ENCODE peak calls at places on chromosome 3, in five cellular contexts. One of them, this sample, is unnamed.

GRCh38 chr3:141738636-141739363 is 702 bp downstream of the RNF7 start:
- DNase-seq in HepG2: no peak
- DNase-seq in GM12878: no peak
- DNase-seq in H1: no peak
- DNase-seq in HCT116: no peak
- DNase-seq in this sample: no peak

GRCh38 chr3:13019243-13019701 is 54.0 kb downstream of the IQSEC1 start:
- DNase-seq in H1: peak; percentile 88
- DNase-seq in GM12878: no peak
- DNase-seq in HCT116: no peak
- DNase-seq in HepG2: no peak
- DNase-seq in this sample: peak; percentile 80

GRCh38 chr3:130093741-130094391 is 12.2 kb downstream of the ALG1L2 start:
- DNase-seq in HCT116: no peak
- DNase-seq in H1: peak; percentile 61
- DNase-seq in GM12878: peak; percentile 60
- DNase-seq in HepG2: no peak
- DNase-seq in this sample: peak; percentile 60

GRCh38 chr3:195453236-195453635 is 10.4 kb upstream of the ACAP2 start:
- DNase-seq in H1: no peak
- DNase-seq in HepG2: no peak
- DNase-seq in HCT116: no peak
- DNase-seq in GM12878: no peak
- DNase-seq in this sample: no peak

GRCh38 chr3:49791571-49791970 is 5.2 kb upstream of the IP6K1 start:
- DNase-seq in HCT116: no peak
- DNase-seq in GM12878: no peak
- DNase-seq in HepG2: no peak
- DNase-seq in H1: no peak
- DNase-seq in this sample: no peak

GRCh38 chr3:127629462-127630403 is 748 bp downstream of the PODXL2 start:
- DNase-seq in HepG2: no peak
- DNase-seq in GM12878: no peak
- DNase-seq in HCT116: no peak
- DNase-seq in H1: no peak
- DNase-seq in this sample: no peak

GRCh38 chr3:60417590-60417989 is 833.7 kb downstream of the FHIT start:
- DNase-seq in HCT116: no peak
- DNase-seq in HepG2: no peak
- DNase-seq in H1: no peak
- DNase-seq in GM12878: no peak
- DNase-seq in this sample: no peak

GRCh38 chr3:179811321-179812095 is 158.7 kb downstream of the USP13 start:
- DNase-seq in GM12878: peak; percentile 40
- DNase-seq in H1: no peak
- DNase-seq in HCT116: peak; percentile 61
- DNase-seq in HepG2: peak; percentile 46
- DNase-seq in this sample: peak; percentile 44

GRCh38 chr3:117285721-117286120 is 576.1 kb downstream of the TUSC7 start:
- DNase-seq in GM12878: no peak
- DNase-seq in HCT116: no peak
- DNase-seq in H1: no peak
- DNase-seq in HepG2: no peak
- DNase-seq in this sample: no peak

GRCh38 chr3:28726840-28727239 is 378.2 kb upstream of the AZI2 start:
- DNase-seq in H1: peak; percentile 69
- DNase-seq in HepG2: peak; percentile 10
- DNase-seq in HCT116: peak; percentile 44
- DNase-seq in GM12878: peak; percentile 8
- DNase-seq in this sample: peak; percentile 75

GRCh38 chr3:30602946-30603345 is 3.5 kb upstream of the TGFBR2 start:
- DNase-seq in HCT116: no peak
- DNase-seq in HepG2: no peak
- DNase-seq in H1: no peak
- DNase-seq in GM12878: no peak
- DNase-seq in this sample: no peak

GRCh38 chr3:152309031-152309430 is 40.3 kb downstream of the MBNL1 start:
- DNase-seq in HCT116: no peak
- DNase-seq in GM12878: no peak
- DNase-seq in H1: no peak
- DNase-seq in HepG2: no peak
- DNase-seq in this sample: no peak

GRCh38 chr3:97686258-97686657 is 78.3 kb upstream of the ARL6 start:
- DNase-seq in HepG2: no peak
- DNase-seq in H1: no peak
- DNase-seq in HCT116: no peak
- DNase-seq in GM12878: no peak
- DNase-seq in this sample: no peak

GRCh38 chr3:29408676-29409075 is 127.8 kb downstream of the RBMS3 start:
- DNase-seq in HepG2: no peak
- DNase-seq in HCT116: no peak
- DNase-seq in GM12878: no peak
- DNase-seq in H1: no peak
- DNase-seq in this sample: no peak

GRCh38 chr3:81068546-81068945 is 692.9 kb downstream of the GBE1 start:
- DNase-seq in HepG2: no peak
- DNase-seq in H1: no peak
- DNase-seq in HCT116: no peak
- DNase-seq in GM12878: no peak
- DNase-seq in this sample: no peak

GRCh38 chr3:12961007-12961725 is 112.1 kb downstream of the IQSEC1 start:
- DNase-seq in GM12878: no peak
- DNase-seq in HepG2: no peak
- DNase-seq in HCT116: no peak
- DNase-seq in H1: no peak
- DNase-seq in this sample: no peak

GRCh38 chr3:187709155-187709554 is 6.8 kb upstream of the RTP2 start:
- DNase-seq in HCT116: peak; percentile 31
- DNase-seq in H1: no peak
- DNase-seq in GM12878: no peak
- DNase-seq in HepG2: peak; percentile 15
- DNase-seq in this sample: peak; percentile 26

GRCh38 chr3:25576836-25577454 is 87.8 kb downstream of the TOP2B start:
- DNase-seq in H1: peak; percentile 84
- DNase-seq in HepG2: no peak
- DNase-seq in GM12878: no peak
- DNase-seq in HCT116: no peak
- DNase-seq in this sample: peak; percentile 65

GRCh38 chr3:189195302-189195701 is 23.5 kb downstream of the TPRG1 start:
- DNase-seq in GM12878: no peak
- DNase-seq in HCT116: no peak
- DNase-seq in H1: peak; percentile 49
- DNase-seq in HepG2: peak; percentile 11
- DNase-seq in this sample: peak; percentile 48

DNA sequence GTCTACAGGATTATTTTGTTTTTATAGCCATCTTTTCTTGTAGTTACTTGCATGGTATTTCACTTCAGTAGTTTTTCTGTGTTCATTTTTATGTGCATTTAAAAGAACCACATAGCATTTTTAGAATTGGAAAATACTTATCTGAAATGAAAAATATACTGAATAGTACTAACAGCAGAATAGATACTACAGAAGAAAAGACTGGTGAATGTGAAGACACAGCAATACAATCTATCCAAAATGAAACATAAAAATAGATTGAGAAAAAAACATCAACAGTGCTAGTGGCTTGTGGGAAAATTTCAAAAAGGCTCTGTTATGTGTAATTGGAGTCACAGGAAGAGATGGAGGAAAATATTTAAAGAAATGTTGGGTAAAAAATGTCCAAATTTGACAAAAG is 12.7 kb upstream of the DIPK2A start:
- DNase-seq in H1: no peak
- DNase-seq in HepG2: no peak
- DNase-seq in GM12878: no peak
- DNase-seq in HCT116: no peak
- DNase-seq in this sample: no peak
- TF ChIP-seq ATF3 in H1: no peak
- TF ChIP-seq ATF3 in HepG2: no peak
- TF ChIP-seq ATF3 in GM12878: no peak
- TF ChIP-seq ATF3 in HCT116: no peak
- TF ChIP-seq ATF3 in this sample: no peak

GRCh38 chr3:42799376-42799775 is 4.9 kb downstream of the HIGD1A start:
- DNase-seq in HCT116: no peak
- DNase-seq in H1: no peak
- DNase-seq in GM12878: no peak
- DNase-seq in HepG2: no peak
- DNase-seq in this sample: no peak
- TF ChIP-seq ATF3 in HCT116: no peak
- TF ChIP-seq ATF3 in H1: no peak
- TF ChIP-seq ATF3 in GM12878: no peak
- TF ChIP-seq ATF3 in HepG2: no peak
- TF ChIP-seq ATF3 in this sample: no peak

GRCh38 chr3:123752228-123752627 is 131.9 kb downstream of the MYLK start:
- DNase-seq in HepG2: no peak
- DNase-seq in GM12878: no peak
- DNase-seq in H1: peak; percentile 20
- DNase-seq in HCT116: no peak
- DNase-seq in this sample: no peak

GRCh38 chr3:123755085-123755484 is 129.0 kb downstream of the MYLK start:
- DNase-seq in HCT116: no peak
- DNase-seq in HepG2: peak; percentile 98
- DNase-seq in GM12878: no peak
- DNase-seq in H1: peak; percentile 31
- DNase-seq in this sample: no peak

GRCh38 chr3:123751478-123751877 is 132.7 kb downstream of the MYLK start:
- DNase-seq in HCT116: no peak
- DNase-seq in HepG2: no peak
- DNase-seq in GM12878: no peak
- DNase-seq in H1: peak; percentile 6
- DNase-seq in this sample: no peak

GRCh38 chr3:123755508-123755907 is 128.6 kb downstream of the MYLK start:
- DNase-seq in HepG2: peak; percentile 20
- DNase-seq in H1: peak; percentile 19
- DNase-seq in GM12878: no peak
- DNase-seq in HCT116: no peak
- DNase-seq in this sample: no peak

GRCh38 chr3:123753321-123753720 is 130.8 kb downstream of the MYLK start:
- DNase-seq in GM12878: no peak
- DNase-seq in HCT116: no peak
- DNase-seq in HepG2: no peak
- DNase-seq in H1: peak; percentile 7
- DNase-seq in this sample: no peak
- TF ChIP-seq ATF3 in GM12878: no peak
- TF ChIP-seq ATF3 in HCT116: no peak
- TF ChIP-seq ATF3 in HepG2: no peak
- TF ChIP-seq ATF3 in H1: no peak
- TF ChIP-seq ATF3 in this sample: no peak

GRCh38 chr3:16318216-16318615 is 53.2 kb downstream of the OXNAD1 start:
- DNase-seq in HCT116: no peak
- DNase-seq in GM12878: no peak
- DNase-seq in H1: no peak
- DNase-seq in HepG2: no peak
- DNase-seq in this sample: no peak
- TF ChIP-seq ATF3 in HCT116: no peak
- TF ChIP-seq ATF3 in GM12878: no peak
- TF ChIP-seq ATF3 in H1: no peak
- TF ChIP-seq ATF3 in HepG2: no peak
- TF ChIP-seq ATF3 in this sample: no peak

DNA sequence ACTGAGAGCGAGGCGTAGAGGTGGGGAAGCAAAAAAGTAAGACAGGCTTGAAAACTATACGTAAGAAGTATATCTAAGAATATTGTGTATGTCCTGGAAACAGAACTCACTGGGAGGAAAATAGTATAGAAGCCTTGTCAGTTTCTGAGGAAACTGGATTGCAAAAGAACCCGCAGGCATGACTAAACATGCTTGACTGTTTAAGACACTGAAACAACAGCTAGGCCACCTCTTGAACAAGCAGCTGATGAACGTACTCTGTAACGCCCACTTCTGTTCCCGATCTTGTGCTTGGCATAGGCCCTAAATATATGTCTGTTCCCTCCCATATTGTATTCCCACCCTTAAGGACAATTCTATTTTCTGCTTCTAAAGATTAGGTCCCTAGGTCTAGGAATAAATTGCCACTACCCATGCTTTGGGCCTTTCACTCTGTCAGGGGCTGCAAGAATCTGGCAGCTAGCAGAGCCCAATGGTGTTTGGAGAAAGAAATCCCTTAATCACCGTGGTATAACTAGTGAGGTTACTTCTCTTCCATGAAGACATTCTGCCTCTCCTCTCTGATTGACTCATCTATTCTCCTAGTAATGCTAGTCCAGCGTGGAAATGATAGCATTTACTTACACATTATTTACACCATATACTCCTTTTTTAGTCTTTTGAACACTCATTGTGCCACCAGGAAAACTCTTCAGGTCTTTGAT is 46.2 kb downstream of the CD200 start:
- DNase-seq in HCT116: no peak
- DNase-seq in H1: no peak
- DNase-seq in GM12878: no peak
- DNase-seq in HepG2: no peak
- DNase-seq in this sample: no peak
- TF ChIP-seq ATF3 in HCT116: no peak
- TF ChIP-seq ATF3 in H1: no peak
- TF ChIP-seq ATF3 in GM12878: no peak
- TF ChIP-seq ATF3 in HepG2: no peak
- TF ChIP-seq ATF3 in this sample: no peak

GRCh38 chr3:78260388-78260787 is 1220.5 kb downstream of the ROBO2 start:
- DNase-seq in GM12878: no peak
- DNase-seq in H1: no peak
- DNase-seq in HepG2: no peak
- DNase-seq in HCT116: no peak
- DNase-seq in this sample: no peak

GRCh38 chr3:78255403-78255802 is 1215.5 kb downstream of the ROBO2 start:
- DNase-seq in GM12878: no peak
- DNase-seq in HepG2: no peak
- DNase-seq in HCT116: no peak
- DNase-seq in H1: no peak
- DNase-seq in this sample: no peak

GRCh38 chr3:78256123-78256522 is 1216.2 kb downstream of the ROBO2 start:
- DNase-seq in HCT116: no peak
- DNase-seq in HepG2: no peak
- DNase-seq in GM12878: no peak
- DNase-seq in H1: no peak
- DNase-seq in this sample: no peak

GRCh38 chr3:78257956-78258530 is 1218.1 kb downstream of the ROBO2 start:
- DNase-seq in HepG2: no peak
- DNase-seq in GM12878: no peak
- DNase-seq in HCT116: no peak
- DNase-seq in H1: no peak
- DNase-seq in this sample: no peak

GRCh38 chr3:78258798-78259197 is 1218.9 kb downstream of the ROBO2 start:
- DNase-seq in HCT116: no peak
- DNase-seq in HepG2: no peak
- DNase-seq in GM12878: no peak
- DNase-seq in H1: no peak
- DNase-seq in this sample: no peak
- TF ChIP-seq ATF3 in HCT116: no peak
- TF ChIP-seq ATF3 in HepG2: no peak
- TF ChIP-seq ATF3 in GM12878: no peak
- TF ChIP-seq ATF3 in H1: no peak
- TF ChIP-seq ATF3 in this sample: no peak

This sample was measured in WTC11.